ENCODE peak calls at places on chromosomes 2 and 18, in eight cellular contexts. S is HepG2, O is fibroblast of lung, Z is IMR-90, X is K562, L is SK-N-SH, K is GM23248, J is OCI-LY7. U is an unnamed sample.

GRCh38 chr2:235833971-235834620 is 334.1 kb downstream of the GBX2 start:
- DNase-seq in S (no peak), O (no peak), Z (no peak), X (no peak), L (no peak), K (no peak), J (no peak), U (no peak)

GRCh38 chr2:50720695-50721314 is 311.1 kb downstream of the NRXN1 start:
- DNase-seq in S (no peak), O (peak), Z (peak), X (no peak), L (no peak), K (no peak), J (no peak), U (peak)

GRCh38 chr2:20452551-20452950 is 5.7 kb downstream of the RHOB start:
- DNase-seq in S (peak), O (peak), Z (peak), X (no peak), L (no peak), K (peak), J (no peak), U (peak)

GRCh38 chr2:201057089-201057499 is 14.4 kb downstream of the HYCC2 start:
- DNase-seq in S (peak), O (no peak), Z (peak), X (no peak), L (peak), K (peak), J (no peak), U (no peak)

GRCh38 chr2:55618649-55619055 is 1.2 kb upstream of the PPP4R3B start:
- DNase-seq in S (peak), O (peak), Z (peak), X (peak), L (peak), K (peak), J (peak), U (peak)

GRCh38 chr18:32753656-32754221 is 19.1 kb downstream of the KLHL14 start:
- DNase-seq in S (no peak), O (no peak), Z (no peak), X (no peak), L (no peak), K (no peak), J (no peak), U (no peak)

GRCh38 chr2:40043641-40044040 is 264.6 kb upstream of the THUMPD2 start:
- DNase-seq in S (no peak), O (no peak), Z (no peak), X (no peak), L (no peak), K (no peak), J (no peak), U (no peak)

GRCh38 chr18:39772155-39772919 is 2182.7 kb upstream of the PIK3C3 start:
- DNase-seq in S (peak), O (peak), Z (peak), X (no peak), L (no peak), K (peak), J (no peak), U (peak)

GRCh38 chr2:21423854-21424253 is 300.1 kb downstream of the TDRD15 start:
- DNase-seq in S (no peak), O (peak), Z (peak), X (no peak), L (no peak), K (no peak), J (no peak), U (no peak)

GRCh38 chr2:13193900-13194299 is 477.2 kb downstream of the TRIB2 start:
- DNase-seq in S (peak), O (peak), Z (peak), X (no peak), L (peak), K (peak), J (peak), U (peak)

GRCh38 chr2:145501920-145502319 is 982.0 kb upstream of the ZEB2 start:
- DNase-seq in S (no peak), O (no peak), Z (no peak), X (no peak), L (no peak), K (no peak), J (no peak), U (no peak)

GRCh38 chr2:159925975-159926374 is 128.0 kb upstream of the CD302 start:
- DNase-seq in S (no peak), O (no peak), Z (no peak), X (no peak), L (no peak), K (no peak), J (no peak), U (no peak)

GRCh38 chr2:69767034-69767433 is 25.1 kb downstream of the ANXA4 start:
- DNase-seq in S (no peak), O (peak), Z (peak), X (no peak), L (no peak), K (peak), J (no peak), U (peak)

GRCh38 chr2:205745661-205746407 is 63.5 kb downstream of the NRP2 start:
- DNase-seq in S (no peak), O (no peak), Z (no peak), X (no peak), L (peak), K (no peak), J (no peak), U (no peak)

GRCh38 chr2:46230677-46231425 is 66.4 kb upstream of the EPAS1 start:
- DNase-seq in S (no peak), O (no peak), Z (no peak), X (no peak), L (no peak), K (peak), J (no peak), U (no peak)

GRCh38 chr2:172095146-172095904 is 7.4 kb downstream of the DLX2 start:
- DNase-seq in S (no peak), O (peak), Z (peak), X (no peak), L (peak), K (peak), J (peak), U (peak)

GRCh38 chr2:116645155-116645554 is 1169.3 kb upstream of the DDX18 start:
- DNase-seq in S (no peak), O (no peak), Z (no peak), X (no peak), L (no peak), K (no peak), J (no peak), U (no peak)

GRCh38 chr2:234971494-234971893 is 19.7 kb downstream of the SH3BP4 start:
- DNase-seq in S (no peak), O (no peak), Z (no peak), X (no peak), L (no peak), K (no peak), J (no peak), U (no peak)

GRCh38 chr2:158753561-158754302 is 41.4 kb upstream of the DAPL1 start:
- DNase-seq in S (peak), O (peak), Z (peak), X (peak), L (peak), K (peak), J (peak), U (peak)

GRCh38 chr2:23497063-23497462 is 112.1 kb downstream of the KLHL29 start:
- DNase-seq in S (no peak), O (peak), Z (peak), X (no peak), L (no peak), K (peak), J (no peak), U (peak)

GRCh38 chr2:40361478-40361877 is 90.4 kb downstream of the SLC8A1 start:
- DNase-seq in S (no peak), O (no peak), Z (no peak), X (no peak), L (no peak), K (no peak), J (peak), U (no peak)

GRCh38 chr18:62329676-62330454 is 4.8 kb downstream of the TNFRSF11A start:
- DNase-seq in S (peak), O (peak), Z (peak), X (no peak), L (no peak), K (peak), J (no peak), U (peak)

GRCh38 chr2:164079258-164079657 is 343.4 kb upstream of the FIGN start:
- DNase-seq in S (no peak), O (no peak), Z (no peak), X (no peak), L (peak), K (no peak), J (no peak), U (no peak)

GRCh38 chr2:164073053-164073757 is 337.4 kb upstream of the FIGN start:
- DNase-seq in S (no peak), O (peak), Z (no peak), X (no peak), L (peak), K (peak), J (no peak), U (peak)

GRCh38 chr2:164069542-164069941 is 333.7 kb upstream of the FIGN start:
- DNase-seq in S (no peak), O (no peak), Z (no peak), X (no peak), L (no peak), K (no peak), J (no peak), U (no peak)

GRCh38 chr2:164068063-164068462 is 332.3 kb upstream of the FIGN start:
- DNase-seq in S (no peak), O (no peak), Z (no peak), X (no peak), L (no peak), K (peak), J (no peak), U (no peak)

DNA sequence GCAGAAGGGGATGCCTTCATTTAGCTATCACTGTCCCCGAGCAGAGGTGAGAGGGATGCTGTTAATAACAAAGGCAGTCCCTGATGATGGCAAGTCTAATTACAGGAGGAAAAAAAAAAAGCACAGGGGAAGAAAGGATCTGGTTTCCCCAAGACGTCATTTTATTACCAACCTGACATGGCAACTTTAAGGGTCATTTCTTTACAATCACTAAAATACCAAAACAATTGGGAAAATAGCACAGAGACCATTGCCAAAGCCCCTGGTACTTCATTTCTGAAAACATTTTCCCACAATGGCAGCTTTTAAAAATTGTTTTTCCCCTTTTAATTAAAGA is 337.9 kb upstream of the FIGN start:
- DNase-seq in S (no peak), O (no peak), Z (no peak), X (no peak), L (peak), K (no peak), J (no peak), U (no peak)
- H2AFZ ChIP-seq in S (no peak), O (no peak), Z (no peak), X (no peak), L (no peak), K (no peak), J (no peak), U (no peak)

GRCh38 chr2:150292807-150293206 is 194.7 kb downstream of the RND3 start:
- DNase-seq in S (no peak), O (peak), Z (peak), X (no peak), L (no peak), K (peak), J (no peak), U (peak)

GRCh38 chr2:150282821-150283309 is 204.6 kb downstream of the RND3 start:
- DNase-seq in S (no peak), O (peak), Z (peak), X (no peak), L (no peak), K (peak), J (no peak), U (peak)

GRCh38 chr2:150292192-150292591 is 195.3 kb downstream of the RND3 start:
- DNase-seq in S (no peak), O (no peak), Z (no peak), X (no peak), L (no peak), K (no peak), J (no peak), U (no peak)

GRCh38 chr2:150286730-150287362 is 200.6 kb downstream of the RND3 start:
- DNase-seq in S (no peak), O (peak), Z (peak), X (no peak), L (no peak), K (peak), J (no peak), U (peak)
- H2AFZ ChIP-seq in S (no peak), O (no peak), Z (no peak), X (no peak), L (no peak), K (no peak), J (no peak), U (no peak)

DNA sequence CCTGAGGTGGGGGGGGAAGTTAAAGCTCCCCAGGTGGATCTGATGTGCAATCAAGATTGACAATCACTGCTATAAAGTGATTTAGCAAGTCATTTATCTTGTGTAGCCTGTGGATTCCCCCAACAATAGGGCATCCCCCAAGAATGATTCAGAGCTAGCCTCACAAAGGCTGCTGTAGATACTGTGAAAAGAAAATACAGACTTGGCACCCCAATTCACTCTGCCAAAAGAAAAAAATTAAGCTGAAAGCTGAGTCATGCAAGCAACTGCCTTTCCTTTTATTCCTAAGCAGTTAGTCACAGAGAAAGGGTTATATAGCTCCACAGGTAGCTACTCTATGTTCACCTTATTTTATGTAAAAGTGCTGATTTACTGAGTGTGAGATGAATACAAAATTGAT is 14.6 kb downstream of the SLC16A14 start:
- DNase-seq in S (no peak), O (peak), Z (peak), X (no peak), L (no peak), K (peak), J (no peak), U (peak)
- H2AFZ ChIP-seq in S (no peak), O (no peak), Z (no peak), X (no peak), L (no peak), K (no peak), J (no peak), U (no peak)

DNA sequence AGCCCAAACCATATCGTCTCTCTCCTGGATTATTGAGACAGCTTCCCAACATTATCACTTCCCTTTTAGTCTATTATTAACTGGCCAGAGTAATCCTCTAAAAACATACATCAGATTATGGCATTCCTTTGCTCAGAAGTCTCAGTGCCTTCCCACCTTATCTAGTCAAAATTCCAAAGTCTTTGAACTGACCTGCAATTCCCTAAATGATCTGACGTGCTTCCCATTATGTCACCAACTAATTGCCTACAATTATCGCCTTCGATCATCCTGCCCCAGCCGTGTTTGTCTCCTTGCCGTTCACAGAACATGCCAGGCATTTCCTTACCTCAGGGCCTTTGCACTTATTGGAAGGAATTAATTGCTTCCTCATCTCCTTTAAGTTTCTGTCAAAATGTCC is 332.4 kb downstream of the IRS1 start:
- DNase-seq in S (peak), O (no peak), Z (no peak), X (no peak), L (no peak), K (no peak), J (no peak), U (no peak)
- H2AFZ ChIP-seq in S (peak), O (no peak), Z (no peak), X (no peak), L (peak), K (no peak), J (no peak), U (no peak)

DNA sequence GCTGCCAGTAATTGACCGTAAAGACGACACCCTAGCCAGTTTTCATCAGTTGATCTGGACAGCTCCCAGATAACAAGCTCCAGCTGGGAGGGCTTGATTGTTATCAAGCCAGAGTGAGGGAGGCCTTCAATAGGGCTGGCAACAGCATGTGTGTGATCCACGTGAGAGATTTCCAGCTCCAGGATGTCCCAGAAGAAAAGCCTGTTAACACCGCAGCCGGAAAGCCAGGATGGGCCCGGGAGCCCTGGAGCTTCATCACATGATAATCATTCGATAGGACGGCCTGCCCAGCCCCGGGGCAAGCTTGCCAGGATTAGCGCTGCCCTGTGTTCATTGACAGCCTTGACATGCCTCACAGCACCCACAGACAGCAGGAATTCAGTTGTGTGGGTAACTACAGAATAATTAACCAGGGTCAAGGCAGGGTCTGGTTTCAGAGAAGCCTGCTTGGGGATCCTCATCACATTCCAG is 182.5 kb downstream of the C1D start:
- DNase-seq in S (no peak), O (peak), Z (peak), X (no peak), L (peak), K (no peak), J (no peak), U (peak)
- H2AFZ ChIP-seq in S (no peak), O (no peak), Z (no peak), X (no peak), L (peak), K (peak), J (no peak), U (peak)

GRCh38 chr18:77526962-77527361 is 277.3 kb downstream of the GALR1 start:
- DNase-seq in S (no peak), O (no peak), Z (no peak), X (no peak), L (no peak), K (no peak), J (no peak), U (no peak)

GRCh38 chr18:77524909-77525308 is 275.3 kb downstream of the GALR1 start:
- DNase-seq in S (no peak), O (no peak), Z (no peak), X (no peak), L (no peak), K (no peak), J (no peak), U (no peak)

GRCh38 chr18:77529492-77529891 is 279.8 kb downstream of the GALR1 start:
- DNase-seq in S (no peak), O (no peak), Z (no peak), X (no peak), L (no peak), K (no peak), J (no peak), U (no peak)

GRCh38 chr18:77530732-77531131 is 281.1 kb downstream of the GALR1 start:
- DNase-seq in S (no peak), O (no peak), Z (no peak), X (no peak), L (no peak), K (no peak), J (no peak), U (no peak)

DNA sequence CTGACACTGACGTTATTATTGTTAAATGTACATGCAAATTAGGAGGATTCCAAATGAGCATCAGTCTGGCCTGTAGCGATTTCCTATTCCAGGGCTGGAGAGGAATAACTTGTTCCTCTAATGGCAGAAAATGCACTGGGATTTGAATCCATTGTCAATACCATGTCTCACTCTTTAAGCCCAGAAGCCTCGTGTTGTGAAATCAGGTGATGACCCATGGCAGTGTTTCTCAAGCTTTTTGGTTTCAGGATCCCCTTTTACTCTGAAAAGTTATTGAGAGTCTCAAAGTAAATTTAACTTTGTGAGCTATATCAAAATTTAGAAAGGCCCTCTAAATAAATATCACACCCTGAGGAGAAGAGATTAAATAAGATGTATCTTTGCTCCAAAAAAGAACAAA is 279.2 kb downstream of the GALR1 start:
- DNase-seq in S (no peak), O (no peak), Z (no peak), X (no peak), L (no peak), K (no peak), J (no peak), U (no peak)
- H2AFZ ChIP-seq in S (no peak), O (no peak), Z (no peak), X (no peak), L (no peak), K (no peak), J (no peak), U (no peak)

U was measured in astrocyte.